ENCODE peak calls at places on chromosomes 16 and 17, in six cellular contexts. F, G, Y, X, T and C are unnamed samples.

GRCh38 chr16:85646358-85646907 is 33.3 kb downstream of the GSE1 start:
- DNase-seq in F (no peak), G (no peak), Y (no peak), X (no peak), T (no peak), C (no peak)

GRCh38 chr16:49179714-49180330 is 101.8 kb downstream of the CBLN1 start:
- DNase-seq in F (no peak), G (no peak), Y (no peak), X (no peak), T (no peak), C (no peak)

GRCh38 chr17:64503341-64503740 is 2.7 kb downstream of the DDX5 start:
- DNase-seq in F (no peak), G (no peak), Y (no peak), X (no peak), T (no peak), C (no peak)

GRCh38 chr16:81035975-81036750 is 521 bp downstream of the ATMIN start:
- DNase-seq in F (peak), G (peak), Y (peak), X (peak), T (no peak), C (peak)

GRCh38 chr17:57707892-57708291 is 37.2 kb downstream of the CCDC182 start:
- DNase-seq in F (no peak), G (no peak), Y (no peak), X (peak), T (no peak), C (peak)

GRCh38 chr17:41551370-41551769 is 20.5 kb downstream of the KRT9 start:
- DNase-seq in F (no peak), G (no peak), Y (no peak), X (no peak), T (no peak), C (no peak)

GRCh38 chr17:8103549-8103948 is 14.8 kb downstream of the ALOXE3 start:
- DNase-seq in F (no peak), G (peak), Y (no peak), X (no peak), T (no peak), C (no peak)

GRCh38 chr16:30350134-30350871 is 4.8 kb downstream of the CD2BP2 start:
- DNase-seq in F (no peak), G (no peak), Y (no peak), X (no peak), T (no peak), C (no peak)

GRCh38 chr16:56848056-56848936 is 16.7 kb upstream of the SLC12A3 start:
- DNase-seq in F (peak), G (peak), Y (no peak), X (peak), T (no peak), C (peak)

GRCh38 chr16:56301391-56301850 is 110.1 kb downstream of the GNAO1 start:
- DNase-seq in F (peak), G (no peak), Y (peak), X (no peak), T (peak), C (peak)

GRCh38 chr17:823501-823902 is 41.3 kb downstream of the MRM3 start:
- DNase-seq in F (no peak), G (no peak), Y (no peak), X (no peak), T (no peak), C (no peak)

GRCh38 chr16:56634715-56635440 is 2.4 kb downstream of the MT1M start:
- DNase-seq in F (no peak), G (no peak), Y (no peak), X (no peak), T (no peak), C (no peak)

GRCh38 chr16:67541391-67542263 is 13.0 kb downstream of the RIPOR1 start:
- DNase-seq in F (peak), G (peak), Y (no peak), X (peak), T (no peak), C (peak)

GRCh38 chr17:50148226-50149098 is 2.0 kb downstream of the PPP1R9B start:
- DNase-seq in F (peak), G (peak), Y (peak), X (no peak), T (no peak), C (peak)